ENCODE peak calls at places on chromosomes 6 and 20, in eight cellular contexts. One of them, this sample, is unnamed.

GRCh38 chr6:47235964-47236760 is 73.5 kb downstream of the TNFRSF21 start:
- DNase-seq in neural progenitor cell: no peak
- DNase-seq in uterus: no peak
- DNase-seq in CD8-positive, alpha-beta T cell: no peak
- DNase-seq in naive thymus-derived CD4-positive, alpha-beta T cell: no peak
- DNase-seq in small intestine: peak; percentile 89
- DNase-seq in prostate gland: peak; percentile 28
- DNase-seq in heart left ventricle: no peak
- DNase-seq in this sample: no peak

GRCh38 chr20:38969708-38970107 is 7.6 kb downstream of the DHX35 start:
- DNase-seq in neural progenitor cell: no peak
- DNase-seq in uterus: no peak
- DNase-seq in CD8-positive, alpha-beta T cell: no peak
- DNase-seq in naive thymus-derived CD4-positive, alpha-beta T cell: no peak
- DNase-seq in small intestine: peak; percentile 92
- DNase-seq in prostate gland: no peak
- DNase-seq in heart left ventricle: no peak
- DNase-seq in this sample: no peak

GRCh38 chr6:10800810-10801209 is 37.5 kb downstream of the MAK start:
- DNase-seq in neural progenitor cell: no peak
- DNase-seq in uterus: no peak
- DNase-seq in CD8-positive, alpha-beta T cell: no peak
- DNase-seq in naive thymus-derived CD4-positive, alpha-beta T cell: no peak
- DNase-seq in small intestine: no peak
- DNase-seq in prostate gland: no peak
- DNase-seq in heart left ventricle: no peak
- DNase-seq in this sample: no peak

GRCh38 chr6:159910342-159910741 is 19.6 kb downstream of the MAS1 start:
- DNase-seq in neural progenitor cell: no peak
- DNase-seq in uterus: no peak
- DNase-seq in CD8-positive, alpha-beta T cell: no peak
- DNase-seq in naive thymus-derived CD4-positive, alpha-beta T cell: no peak
- DNase-seq in small intestine: no peak
- DNase-seq in prostate gland: no peak
- DNase-seq in heart left ventricle: no peak
- DNase-seq in this sample: no peak

GRCh38 chr6:98532004-98532403 is 302.4 kb upstream of the POU3F2 start:
- DNase-seq in neural progenitor cell: no peak
- DNase-seq in uterus: no peak
- DNase-seq in CD8-positive, alpha-beta T cell: no peak
- DNase-seq in naive thymus-derived CD4-positive, alpha-beta T cell: no peak
- DNase-seq in small intestine: no peak
- DNase-seq in prostate gland: no peak
- DNase-seq in heart left ventricle: no peak
- DNase-seq in this sample: no peak

GRCh38 chr6:95917034-95917433 is 98.7 kb upstream of the FUT9 start:
- DNase-seq in neural progenitor cell: no peak
- DNase-seq in uterus: no peak
- DNase-seq in CD8-positive, alpha-beta T cell: no peak
- DNase-seq in naive thymus-derived CD4-positive, alpha-beta T cell: no peak
- DNase-seq in small intestine: no peak
- DNase-seq in prostate gland: no peak
- DNase-seq in heart left ventricle: no peak
- DNase-seq in this sample: no peak

GRCh38 chr6:35048631-35049083 is 92.5 kb downstream of the TCP11 start:
- DNase-seq in neural progenitor cell: peak; percentile 49
- DNase-seq in uterus: no peak
- DNase-seq in CD8-positive, alpha-beta T cell: peak; percentile 2
- DNase-seq in naive thymus-derived CD4-positive, alpha-beta T cell: peak; percentile 38
- DNase-seq in small intestine: no peak
- DNase-seq in prostate gland: no peak
- DNase-seq in heart left ventricle: no peak
- DNase-seq in this sample: peak; percentile 90

GRCh38 chr6:170365581-170365980 is 59.0 kb downstream of the FAM120B start:
- DNase-seq in neural progenitor cell: no peak
- DNase-seq in uterus: no peak
- DNase-seq in CD8-positive, alpha-beta T cell: no peak
- DNase-seq in naive thymus-derived CD4-positive, alpha-beta T cell: no peak
- DNase-seq in small intestine: no peak
- DNase-seq in prostate gland: no peak
- DNase-seq in heart left ventricle: no peak
- DNase-seq in this sample: no peak

GRCh38 chr6:125252891-125253290 is 48.9 kb downstream of the HDDC2 start:
- DNase-seq in neural progenitor cell: peak; percentile 21
- DNase-seq in uterus: no peak
- DNase-seq in CD8-positive, alpha-beta T cell: no peak
- DNase-seq in naive thymus-derived CD4-positive, alpha-beta T cell: no peak
- DNase-seq in small intestine: no peak
- DNase-seq in prostate gland: no peak
- DNase-seq in heart left ventricle: no peak
- DNase-seq in this sample: peak; percentile 45

GRCh38 chr20:62155428-62156253 is 12.1 kb downstream of the SS18L1 start:
- DNase-seq in neural progenitor cell: no peak
- DNase-seq in uterus: no peak
- DNase-seq in CD8-positive, alpha-beta T cell: no peak
- DNase-seq in naive thymus-derived CD4-positive, alpha-beta T cell: no peak
- DNase-seq in small intestine: no peak
- DNase-seq in prostate gland: no peak
- DNase-seq in heart left ventricle: no peak
- DNase-seq in this sample: no peak

GRCh38 chr6:149331871-149332270 is 14.4 kb downstream of the TAB2 start:
- DNase-seq in neural progenitor cell: no peak
- DNase-seq in uterus: no peak
- DNase-seq in CD8-positive, alpha-beta T cell: no peak
- DNase-seq in naive thymus-derived CD4-positive, alpha-beta T cell: no peak
- DNase-seq in small intestine: no peak
- DNase-seq in prostate gland: no peak
- DNase-seq in heart left ventricle: no peak
- DNase-seq in this sample: no peak

GRCh38 chr6:166635556-166635955 is 8.5 kb upstream of the RPS6KA2 start:
- DNase-seq in neural progenitor cell: no peak
- DNase-seq in uterus: no peak
- DNase-seq in CD8-positive, alpha-beta T cell: no peak
- DNase-seq in naive thymus-derived CD4-positive, alpha-beta T cell: no peak
- DNase-seq in small intestine: no peak
- DNase-seq in prostate gland: no peak
- DNase-seq in heart left ventricle: no peak
- DNase-seq in this sample: no peak

GRCh38 chr6:147507162-147508072 is 1.1 kb upstream of the SAMD5 start:
- DNase-seq in neural progenitor cell: peak; percentile 44
- DNase-seq in uterus: peak; percentile 18
- DNase-seq in CD8-positive, alpha-beta T cell: no peak
- DNase-seq in naive thymus-derived CD4-positive, alpha-beta T cell: no peak
- DNase-seq in small intestine: peak; percentile 20
- DNase-seq in prostate gland: no peak
- DNase-seq in heart left ventricle: no peak
- DNase-seq in this sample: peak; percentile 69

DNA sequence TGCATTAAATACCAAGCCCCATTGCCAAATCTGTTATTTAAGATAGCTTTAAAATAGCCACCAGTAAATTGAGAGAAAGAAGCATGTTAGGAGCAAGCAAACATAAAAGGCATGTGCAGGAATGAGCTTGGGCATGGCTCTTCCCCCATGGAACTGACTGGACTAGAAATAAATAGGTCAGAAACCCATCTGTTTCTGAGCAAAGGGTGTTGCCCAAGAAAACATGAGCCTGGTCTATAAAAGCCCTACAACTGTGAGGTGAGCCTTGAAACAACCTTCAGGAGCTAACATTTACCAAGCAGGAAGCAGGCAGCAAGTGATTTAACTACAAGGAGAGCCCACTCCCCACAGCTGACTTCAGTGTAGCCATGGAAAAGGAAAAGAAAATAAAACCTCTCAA is 126.3 kb downstream of the C6orf118 start:
- DNase-seq in neural progenitor cell: no peak
- DNase-seq in uterus: no peak
- DNase-seq in CD8-positive, alpha-beta T cell: no peak
- DNase-seq in naive thymus-derived CD4-positive, alpha-beta T cell: no peak
- DNase-seq in small intestine: no peak
- DNase-seq in prostate gland: no peak
- DNase-seq in heart left ventricle: no peak
- DNase-seq in this sample: no peak
- H3K4me1 ChIP-seq in neural progenitor cell: no peaks in the 10 kb centered on the region
- H3K4me1 ChIP-seq in uterus: no peaks in the 10 kb centered on the region
- H3K4me1 ChIP-seq in CD8-positive, alpha-beta T cell: no peaks in the 10 kb centered on the region
- H3K4me1 ChIP-seq in naive thymus-derived CD4-positive, alpha-beta T cell: no peaks in the 10 kb centered on the region
- H3K4me1 ChIP-seq in small intestine: no peaks in the 10 kb centered on the region
- H3K4me1 ChIP-seq in prostate gland: no peaks in the 10 kb centered on the region
- H3K4me1 ChIP-seq in heart left ventricle: no peaks in the 10 kb centered on the region
- H3K4me1 ChIP-seq in this sample: peaks cover 23% of the 10 kb centered on the region

GRCh38 chr6:24663198-24663597 is 3.5 kb downstream of the TDP2 start:
- DNase-seq in neural progenitor cell: no peak
- DNase-seq in uterus: no peak
- DNase-seq in CD8-positive, alpha-beta T cell: no peak
- DNase-seq in naive thymus-derived CD4-positive, alpha-beta T cell: no peak
- DNase-seq in small intestine: peak; percentile 81
- DNase-seq in prostate gland: no peak
- DNase-seq in heart left ventricle: no peak
- DNase-seq in this sample: no peak

GRCh38 chr6:24659547-24659946 is 7.2 kb downstream of the TDP2 start:
- DNase-seq in neural progenitor cell: no peak
- DNase-seq in uterus: no peak
- DNase-seq in CD8-positive, alpha-beta T cell: no peak
- DNase-seq in naive thymus-derived CD4-positive, alpha-beta T cell: no peak
- DNase-seq in small intestine: no peak
- DNase-seq in prostate gland: no peak
- DNase-seq in heart left ventricle: no peak
- DNase-seq in this sample: no peak

GRCh38 chr6:24658573-24659511 is 7.9 kb downstream of the TDP2 start:
- DNase-seq in neural progenitor cell: no peak
- DNase-seq in uterus: no peak
- DNase-seq in CD8-positive, alpha-beta T cell: no peak
- DNase-seq in naive thymus-derived CD4-positive, alpha-beta T cell: no peak
- DNase-seq in small intestine: peak; percentile 57
- DNase-seq in prostate gland: no peak
- DNase-seq in heart left ventricle: no peak
- DNase-seq in this sample: no peak

GRCh38 chr6:24662206-24662605 is 4.5 kb downstream of the TDP2 start:
- DNase-seq in neural progenitor cell: no peak
- DNase-seq in uterus: no peak
- DNase-seq in CD8-positive, alpha-beta T cell: no peak
- DNase-seq in naive thymus-derived CD4-positive, alpha-beta T cell: no peak
- DNase-seq in small intestine: no peak
- DNase-seq in prostate gland: peak; percentile 34
- DNase-seq in heart left ventricle: no peak
- DNase-seq in this sample: no peak

DNA sequence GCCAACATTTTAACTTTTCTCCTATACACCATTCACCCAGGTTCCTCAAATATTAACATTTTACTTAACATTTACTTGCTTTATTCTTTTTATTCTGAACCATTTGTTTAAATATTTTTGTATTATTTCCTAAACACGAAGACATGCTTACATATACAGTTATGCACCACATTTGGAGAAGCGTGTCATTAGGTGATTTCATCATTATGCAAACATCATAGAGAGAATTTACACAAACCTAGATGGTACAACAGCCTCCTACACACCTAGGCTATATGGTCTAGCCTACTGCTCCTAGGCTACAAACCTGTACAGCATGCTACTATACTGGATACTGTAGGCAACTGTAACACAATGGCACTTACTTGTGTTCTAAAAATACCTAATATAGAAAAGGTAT is 6.6 kb downstream of the TDP2 start:
- DNase-seq in neural progenitor cell: no peak
- DNase-seq in uterus: no peak
- DNase-seq in CD8-positive, alpha-beta T cell: no peak
- DNase-seq in naive thymus-derived CD4-positive, alpha-beta T cell: no peak
- DNase-seq in small intestine: no peak
- DNase-seq in prostate gland: no peak
- DNase-seq in heart left ventricle: no peak
- DNase-seq in this sample: no peak
- H3K27ac ChIP-seq in neural progenitor cell: no peak overlapping the region
- H3K27ac ChIP-seq in uterus: no peak overlapping the region
- H3K27ac ChIP-seq in CD8-positive, alpha-beta T cell: no peak overlapping the region
- H3K27ac ChIP-seq in naive thymus-derived CD4-positive, alpha-beta T cell: no peak overlapping the region
- H3K27ac ChIP-seq in small intestine: no peak overlapping the region
- H3K27ac ChIP-seq in prostate gland: no peak overlapping the region
- H3K27ac ChIP-seq in heart left ventricle: no peak overlapping the region
- H3K27ac ChIP-seq in this sample: no peak overlapping the region

DNA sequence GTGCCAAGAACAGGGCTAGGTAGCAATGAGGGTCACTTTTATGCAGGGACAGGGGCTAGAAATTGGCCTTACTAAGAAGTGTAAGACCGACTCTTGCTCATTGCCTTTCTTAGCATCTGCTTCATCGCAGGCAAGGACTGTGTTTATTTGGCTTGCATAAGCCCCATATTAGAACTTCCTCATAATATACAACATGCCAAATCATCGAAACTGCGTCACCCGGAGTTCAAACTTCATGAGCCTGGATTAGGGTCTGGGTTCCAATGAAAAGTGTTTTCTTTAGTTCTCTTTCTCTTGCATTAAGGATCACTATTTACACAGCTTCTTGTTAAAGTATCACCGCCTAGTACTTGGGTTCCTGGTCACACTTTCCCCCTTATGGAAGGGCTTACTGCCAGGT is 957 bp upstream of the SMAP1 start:
- DNase-seq in neural progenitor cell: no peak
- DNase-seq in uterus: no peak
- DNase-seq in CD8-positive, alpha-beta T cell: no peak
- DNase-seq in naive thymus-derived CD4-positive, alpha-beta T cell: no peak
- DNase-seq in small intestine: no peak
- DNase-seq in prostate gland: no peak
- DNase-seq in heart left ventricle: no peak
- DNase-seq in this sample: no peak
- H3K4me3 ChIP-seq in neural progenitor cell: no peak overlapping the region
- H3K4me3 ChIP-seq in uterus: no peak overlapping the region
- H3K4me3 ChIP-seq in CD8-positive, alpha-beta T cell: peak overlapping the region; percentile 87
- H3K4me3 ChIP-seq in naive thymus-derived CD4-positive, alpha-beta T cell: peak overlapping the region; percentile 69
- H3K4me3 ChIP-seq in small intestine: no peak overlapping the region
- H3K4me3 ChIP-seq in prostate gland: no peak overlapping the region
- H3K4me3 ChIP-seq in heart left ventricle: no peak overlapping the region
- H3K4me3 ChIP-seq in this sample: peak overlapping the region; percentile 93

DNA sequence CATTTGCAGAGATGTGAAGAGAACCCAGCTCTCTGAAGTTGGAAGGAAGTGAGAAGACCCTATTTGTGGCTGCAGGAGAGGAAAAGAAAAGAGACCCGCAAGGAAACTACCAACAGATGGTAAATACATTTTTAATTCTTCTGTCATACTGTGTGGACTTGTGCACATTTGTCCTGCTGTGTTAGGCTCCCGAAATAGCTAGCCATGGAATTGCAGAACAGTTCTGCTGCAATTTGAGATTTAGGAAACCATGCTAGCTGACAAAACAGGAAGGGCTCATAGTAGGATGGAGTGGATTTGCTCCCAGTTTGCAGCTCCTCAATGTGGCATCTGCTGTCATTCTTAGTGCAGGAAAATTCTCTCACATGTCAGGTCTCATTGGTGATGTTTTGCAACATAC is 12.1 kb upstream of the ATXN1 start:
- DNase-seq in neural progenitor cell: no peak
- DNase-seq in uterus: no peak
- DNase-seq in CD8-positive, alpha-beta T cell: no peak
- DNase-seq in naive thymus-derived CD4-positive, alpha-beta T cell: no peak
- DNase-seq in small intestine: no peak
- DNase-seq in prostate gland: no peak
- DNase-seq in heart left ventricle: no peak
- DNase-seq in this sample: no peak
- H3K4me1 ChIP-seq in neural progenitor cell: peaks cover 9% of the 10 kb centered on the region
- H3K4me1 ChIP-seq in uterus: peaks cover 4% of the 10 kb centered on the region
- H3K4me1 ChIP-seq in CD8-positive, alpha-beta T cell: peaks cover 25% of the 10 kb centered on the region
- H3K4me1 ChIP-seq in naive thymus-derived CD4-positive, alpha-beta T cell: peaks cover 29% of the 10 kb centered on the region
- H3K4me1 ChIP-seq in small intestine: no peaks in the 10 kb centered on the region
- H3K4me1 ChIP-seq in prostate gland: peaks cover 4% of the 10 kb centered on the region
- H3K4me1 ChIP-seq in heart left ventricle: peaks cover 36% of the 10 kb centered on the region
- H3K4me1 ChIP-seq in this sample: no peaks in the 10 kb centered on the region

This sample was measured in SJCRH30.